ENCODE peak calls at places on chromosomes 1 and 21, in five cellular contexts. One of them, this sample, is unnamed.
A peak's percentile ranks its signal among the peaks of the same experiment; 100 is the strongest.

GRCh38 chr1:151062738-151063371 is 2.7 kb downstream of the MLLT11 start:
- DNase-seq in psoas muscle: no peak
- DNase-seq in OCI-LY7: no peak
- DNase-seq in lung: no peak
- DNase-seq in left ventricle myocardium inferior: no peak
- DNase-seq in this sample: no peak

GRCh38 chr1:179156026-179156425 is 73.5 kb downstream of the ABL2 start:
- DNase-seq in lung: no peak
- DNase-seq in OCI-LY7: no peak
- DNase-seq in left ventricle myocardium inferior: no peak
- DNase-seq in psoas muscle: no peak
- DNase-seq in this sample: peak; percentile 53

GRCh38 chr1:16727190-16728111 is 12.9 kb upstream of the RNU1-4 start:
- DNase-seq in psoas muscle: peak; percentile 52
- DNase-seq in left ventricle myocardium inferior: no peak
- DNase-seq in OCI-LY7: peak; percentile 53
- DNase-seq in lung: peak; percentile 57
- DNase-seq in this sample: peak; percentile 60

GRCh38 chr1:26730695-26731094 is 34.9 kb downstream of the ARID1A start:
- DNase-seq in left ventricle myocardium inferior: no peak
- DNase-seq in lung: no peak
- DNase-seq in OCI-LY7: no peak
- DNase-seq in psoas muscle: no peak
- DNase-seq in this sample: no peak

GRCh38 chr1:199836430-199836829 is 191.1 kb upstream of the NR5A2 start:
- DNase-seq in OCI-LY7: no peak
- DNase-seq in lung: no peak
- DNase-seq in left ventricle myocardium inferior: no peak
- DNase-seq in psoas muscle: no peak
- DNase-seq in this sample: no peak

GRCh38 chr1:221336141-221336540 is 405.7 kb downstream of the DUSP10 start:
- DNase-seq in left ventricle myocardium inferior: no peak
- DNase-seq in psoas muscle: no peak
- DNase-seq in OCI-LY7: no peak
- DNase-seq in lung: no peak
- DNase-seq in this sample: no peak

GRCh38 chr1:15429701-15430149 is 8.5 kb upstream of the CTRC start:
- DNase-seq in OCI-LY7: no peak
- DNase-seq in left ventricle myocardium inferior: no peak
- DNase-seq in psoas muscle: no peak
- DNase-seq in lung: no peak
- DNase-seq in this sample: no peak

GRCh38 chr1:22096036-22096435 is 43.5 kb downstream of the CDC42 start:
- DNase-seq in left ventricle myocardium inferior: no peak
- DNase-seq in psoas muscle: no peak
- DNase-seq in lung: no peak
- DNase-seq in OCI-LY7: no peak
- DNase-seq in this sample: no peak

GRCh38 chr1:1938276-1938573 is 19.1 kb upstream of the TMEM52 start:
- DNase-seq in lung: no peak
- DNase-seq in OCI-LY7: no peak
- DNase-seq in left ventricle myocardium inferior: no peak
- DNase-seq in psoas muscle: no peak
- DNase-seq in this sample: no peak

GRCh38 chr1:219088778-219089557 is 84.7 kb upstream of the LYPLAL1 start:
- DNase-seq in lung: peak; percentile 64
- DNase-seq in left ventricle myocardium inferior: peak; percentile 19
- DNase-seq in psoas muscle: peak; percentile 74
- DNase-seq in OCI-LY7: no peak
- DNase-seq in this sample: no peak

GRCh38 chr21:45164124-45164511 is 89.7 kb downstream of the ADARB1 start:
- DNase-seq in OCI-LY7: no peak
- DNase-seq in left ventricle myocardium inferior: no peak
- DNase-seq in lung: no peak
- DNase-seq in psoas muscle: peak; percentile 90
- DNase-seq in this sample: no peak

GRCh38 chr1:6745073-6745472 is 40.2 kb upstream of the CAMTA1 start:
- DNase-seq in OCI-LY7: no peak
- DNase-seq in lung: no peak
- DNase-seq in psoas muscle: no peak
- DNase-seq in left ventricle myocardium inferior: no peak
- DNase-seq in this sample: no peak

GRCh38 chr21:39599191-39599966 is 13.4 kb upstream of the B3GALT5 start:
- DNase-seq in OCI-LY7: no peak
- DNase-seq in lung: no peak
- DNase-seq in left ventricle myocardium inferior: no peak
- DNase-seq in psoas muscle: no peak
- DNase-seq in this sample: no peak

GRCh38 chr1:233635765-233636502 is 22.0 kb downstream of the KCNK1 start:
- DNase-seq in lung: no peak
- DNase-seq in psoas muscle: no peak
- DNase-seq in left ventricle myocardium inferior: no peak
- DNase-seq in OCI-LY7: no peak
- DNase-seq in this sample: no peak

GRCh38 chr1:153880962-153881361 is 41.8 kb downstream of the GATAD2B start:
- DNase-seq in OCI-LY7: no peak
- DNase-seq in psoas muscle: peak; percentile 89
- DNase-seq in left ventricle myocardium inferior: peak; percentile 85
- DNase-seq in lung: peak; percentile 84
- DNase-seq in this sample: peak; percentile 86

GRCh38 chr1:199691540-199691939 is 336.0 kb upstream of the NR5A2 start:
- DNase-seq in psoas muscle: no peak
- DNase-seq in left ventricle myocardium inferior: no peak
- DNase-seq in lung: no peak
- DNase-seq in OCI-LY7: no peak
- DNase-seq in this sample: no peak

GRCh38 chr1:203038217-203038741 is 12.0 kb downstream of the PPFIA4 start:
- DNase-seq in left ventricle myocardium inferior: peak; percentile 70
- DNase-seq in OCI-LY7: peak; percentile 15
- DNase-seq in lung: no peak
- DNase-seq in psoas muscle: peak; percentile 96
- DNase-seq in this sample: no peak

GRCh38 chr1:30522031-30523004 is 201.1 kb downstream of the MATN1 start:
- DNase-seq in lung: peak; percentile 47
- DNase-seq in OCI-LY7: no peak
- DNase-seq in left ventricle myocardium inferior: peak; percentile 82
- DNase-seq in psoas muscle: peak; percentile 91
- DNase-seq in this sample: peak; percentile 58

GRCh38 chr1:221117548-221117951 is 238.3 kb downstream of the HLX start:
- DNase-seq in OCI-LY7: no peak
- DNase-seq in left ventricle myocardium inferior: peak; percentile 28
- DNase-seq in lung: no peak
- DNase-seq in psoas muscle: peak; percentile 73
- DNase-seq in this sample: no peak

GRCh38 chr1:226185153-226186036 is 1.1 kb downstream of the ACBD3 start:
- DNase-seq in left ventricle myocardium inferior: no peak
- DNase-seq in lung: no peak
- DNase-seq in OCI-LY7: peak; percentile 20
- DNase-seq in psoas muscle: no peak
- DNase-seq in this sample: no peak

GRCh38 chr1:101120868-101121267 is 95.3 kb upstream of the DPH5 start:
- DNase-seq in left ventricle myocardium inferior: no peak
- DNase-seq in psoas muscle: no peak
- DNase-seq in OCI-LY7: no peak
- DNase-seq in lung: no peak
- DNase-seq in this sample: no peak

GRCh38 chr1:116311756-116312691 is 61.0 kb upstream of the ATP1A1 start:
- DNase-seq in OCI-LY7: no peak
- DNase-seq in left ventricle myocardium inferior: no peak
- DNase-seq in lung: peak; percentile 58
- DNase-seq in psoas muscle: peak; percentile 30
- DNase-seq in this sample: no peak

GRCh38 chr1:174301295-174302077 is 142.2 kb downstream of the RABGAP1L start:
- DNase-seq in psoas muscle: no peak
- DNase-seq in left ventricle myocardium inferior: no peak
- DNase-seq in lung: no peak
- DNase-seq in OCI-LY7: peak; percentile 35
- DNase-seq in this sample: no peak

GRCh38 chr1:30386145-30386926 is 337.0 kb downstream of the MATN1 start:
- DNase-seq in psoas muscle: no peak
- DNase-seq in lung: no peak
- DNase-seq in left ventricle myocardium inferior: no peak
- DNase-seq in OCI-LY7: no peak
- DNase-seq in this sample: no peak

GRCh38 chr1:194618101-194618500 is 1431.7 kb upstream of the B3GALT2 start:
- DNase-seq in psoas muscle: no peak
- DNase-seq in OCI-LY7: no peak
- DNase-seq in lung: no peak
- DNase-seq in left ventricle myocardium inferior: no peak
- DNase-seq in this sample: no peak

GRCh38 chr1:101055623-101056022 is 30.0 kb upstream of the DPH5 start:
- DNase-seq in lung: no peak
- DNase-seq in psoas muscle: no peak
- DNase-seq in left ventricle myocardium inferior: no peak
- DNase-seq in OCI-LY7: no peak
- DNase-seq in this sample: no peak

GRCh38 chr1:42934541-42935312 is 23.9 kb downstream of the SLC2A1 start:
- DNase-seq in left ventricle myocardium inferior: no peak
- DNase-seq in lung: no peak
- DNase-seq in OCI-LY7: no peak
- DNase-seq in psoas muscle: no peak
- DNase-seq in this sample: no peak

GRCh38 chr1:69263982-69264381 is 303.7 kb upstream of the LRRC7 start:
- DNase-seq in left ventricle myocardium inferior: no peak
- DNase-seq in lung: no peak
- DNase-seq in psoas muscle: no peak
- DNase-seq in OCI-LY7: no peak
- DNase-seq in this sample: no peak

GRCh38 chr1:109508001-109508872 is 1.3 kb downstream of the AMIGO1 start:
- DNase-seq in psoas muscle: peak; percentile 60
- DNase-seq in left ventricle myocardium inferior: no peak
- DNase-seq in lung: no peak
- DNase-seq in OCI-LY7: no peak
- DNase-seq in this sample: no peak
- H3K4me3 ChIP-seq in psoas muscle: peak overlapping the region; percentile 83
- H3K4me3 ChIP-seq in left ventricle myocardium inferior: peak overlapping the region; percentile 77
- H3K4me3 ChIP-seq in lung: no peak overlapping the region
- H3K4me3 ChIP-seq in OCI-LY7: no peak overlapping the region
- H3K4me3 ChIP-seq in this sample: no peak overlapping the region

GRCh38 chr1:167052389-167052788 is 37.8 kb downstream of the GPA33 start:
- DNase-seq in OCI-LY7: peak; percentile 24
- DNase-seq in lung: no peak
- DNase-seq in left ventricle myocardium inferior: no peak
- DNase-seq in psoas muscle: no peak
- DNase-seq in this sample: no peak
- TF ChIP-seq CTCF in OCI-LY7: peak; percentile 67
- TF ChIP-seq CTCF in lung: no peak
- TF ChIP-seq CTCF in left ventricle myocardium inferior: peak; percentile 56
- TF ChIP-seq CTCF in psoas muscle: peak; percentile 13
- TF ChIP-seq CTCF in this sample: peak; percentile 34

GRCh38 chr1:164563821-164564251 is 4.9 kb downstream of the PBX1 start:
- DNase-seq in left ventricle myocardium inferior: no peak
- DNase-seq in OCI-LY7: no peak
- DNase-seq in lung: no peak
- DNase-seq in psoas muscle: no peak
- DNase-seq in this sample: no peak

GRCh38 chr1:164561007-164561406 is 2.0 kb downstream of the PBX1 start:
- DNase-seq in left ventricle myocardium inferior: no peak
- DNase-seq in lung: no peak
- DNase-seq in OCI-LY7: no peak
- DNase-seq in psoas muscle: no peak
- DNase-seq in this sample: no peak

GRCh38 chr1:164565356-164565755 is 6.4 kb downstream of the PBX1 start:
- DNase-seq in lung: no peak
- DNase-seq in OCI-LY7: no peak
- DNase-seq in psoas muscle: no peak
- DNase-seq in left ventricle myocardium inferior: no peak
- DNase-seq in this sample: no peak

GRCh38 chr1:164561461-164561860 is 2.5 kb downstream of the PBX1 start:
- DNase-seq in left ventricle myocardium inferior: no peak
- DNase-seq in OCI-LY7: no peak
- DNase-seq in psoas muscle: no peak
- DNase-seq in lung: no peak
- DNase-seq in this sample: no peak

DNA sequence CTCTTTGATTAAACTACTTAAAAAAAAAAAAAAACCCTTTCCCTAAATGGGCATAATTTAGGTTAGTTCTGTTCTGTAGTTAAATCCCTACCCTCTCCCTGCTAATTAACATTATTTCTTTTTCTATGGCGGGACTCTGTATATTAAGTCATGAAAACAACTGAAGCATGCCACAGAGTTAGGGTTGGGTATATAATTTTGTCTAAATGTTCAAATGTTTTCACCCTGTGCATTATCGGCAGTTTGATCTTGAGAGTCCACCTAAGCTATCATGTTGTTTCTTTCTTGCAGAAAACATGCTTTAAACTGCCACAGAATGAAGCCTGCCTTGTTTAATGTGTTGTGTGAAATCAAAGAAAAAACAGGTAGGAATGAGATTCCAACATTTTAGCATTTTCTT is 4.0 kb downstream of the PBX1 start:
- DNase-seq in left ventricle myocardium inferior: no peak
- DNase-seq in lung: no peak
- DNase-seq in OCI-LY7: no peak
- DNase-seq in psoas muscle: no peak
- DNase-seq in this sample: no peak
- H3K4me3 ChIP-seq in left ventricle myocardium inferior: peak overlapping the region; percentile 82
- H3K4me3 ChIP-seq in lung: no peak overlapping the region
- H3K4me3 ChIP-seq in OCI-LY7: no peak overlapping the region
- H3K4me3 ChIP-seq in psoas muscle: peak overlapping the region; percentile 85
- H3K4me3 ChIP-seq in this sample: no peak overlapping the region

GRCh38 chr1:156655904-156656516 is 14.1 kb downstream of the BCAN start:
- DNase-seq in left ventricle myocardium inferior: no peak
- DNase-seq in lung: no peak
- DNase-seq in psoas muscle: no peak
- DNase-seq in OCI-LY7: no peak
- DNase-seq in this sample: no peak

GRCh38 chr1:156657971-156658319 is 16.0 kb downstream of the BCAN start:
- DNase-seq in psoas muscle: no peak
- DNase-seq in OCI-LY7: no peak
- DNase-seq in lung: no peak
- DNase-seq in left ventricle myocardium inferior: no peak
- DNase-seq in this sample: no peak

GRCh38 chr1:156658496-156658895 is 16.6 kb downstream of the BCAN start:
- DNase-seq in lung: no peak
- DNase-seq in psoas muscle: no peak
- DNase-seq in left ventricle myocardium inferior: no peak
- DNase-seq in OCI-LY7: no peak
- DNase-seq in this sample: no peak

GRCh38 chr1:156656779-156657160 is 14.9 kb downstream of the BCAN start:
- DNase-seq in OCI-LY7: no peak
- DNase-seq in left ventricle myocardium inferior: no peak
- DNase-seq in lung: no peak
- DNase-seq in psoas muscle: no peak
- DNase-seq in this sample: no peak

GRCh38 chr1:156657161-156657970 is 15.4 kb downstream of the BCAN start:
- DNase-seq in psoas muscle: peak; percentile 89
- DNase-seq in OCI-LY7: peak; percentile 48
- DNase-seq in lung: peak; percentile 68
- DNase-seq in left ventricle myocardium inferior: peak; percentile 81
- DNase-seq in this sample: no peak
- TF ChIP-seq CTCF in psoas muscle: peak; percentile 98
- TF ChIP-seq CTCF in OCI-LY7: peak; percentile 92
- TF ChIP-seq CTCF in lung: peak; percentile 87
- TF ChIP-seq CTCF in left ventricle myocardium inferior: peak; percentile 98
- TF ChIP-seq CTCF in this sample: peak; percentile 98

GRCh38 chr1:45326627-45327591 is at the start of gene HPDL:
- DNase-seq in left ventricle myocardium inferior: peak; percentile 63
- DNase-seq in psoas muscle: peak; percentile 82
- DNase-seq in OCI-LY7: peak; percentile 84
- DNase-seq in lung: peak; percentile 45
- DNase-seq in this sample: no peak
- H3K4me3 ChIP-seq in left ventricle myocardium inferior: peak within 1 kb of the TSS; percentile 71
- H3K4me3 ChIP-seq in psoas muscle: peak within 1 kb of the TSS; percentile 72
- H3K4me3 ChIP-seq in OCI-LY7: peak within 1 kb of the TSS; percentile 71
- H3K4me3 ChIP-seq in lung: peak within 1 kb of the TSS; percentile 32
- H3K4me3 ChIP-seq in this sample: no peak within 1 kb of the TSS